ENCODE peak calls at places on chromosomes 6 and 20, in nine cellular contexts. One of them, this sample, is unnamed.

GRCh38 chr6:170027111-170028043 is 263.5 kb downstream of the DLL1 start:
- DNase-seq in CD8-positive, alpha-beta T cell: no peak
- DNase-seq in Karpas-422: no peak
- DNase-seq in Panc1: no peak
- DNase-seq in psoas muscle: no peak
- DNase-seq in stomach: peak; percentile 4
- DNase-seq in lung: no peak
- DNase-seq in tibial nerve: no peak
- DNase-seq in OCI-LY7: no peak
- DNase-seq in this sample: peak; percentile 52

GRCh38 chr20:60237981-60238380 is 279.8 kb downstream of the CDH26 start:
- DNase-seq in Karpas-422: no peak
- DNase-seq in lung: no peak
- DNase-seq in stomach: no peak
- DNase-seq in psoas muscle: no peak
- DNase-seq in tibial nerve: no peak
- DNase-seq in CD8-positive, alpha-beta T cell: no peak
- DNase-seq in Panc1: no peak
- DNase-seq in OCI-LY7: no peak
- DNase-seq in this sample: no peak

GRCh38 chr6:135025175-135025574 is 29.4 kb downstream of the HBS1L start:
- DNase-seq in lung: no peak
- DNase-seq in Karpas-422: no peak
- DNase-seq in Panc1: no peak
- DNase-seq in stomach: no peak
- DNase-seq in OCI-LY7: no peak
- DNase-seq in CD8-positive, alpha-beta T cell: no peak
- DNase-seq in psoas muscle: no peak
- DNase-seq in tibial nerve: no peak
- DNase-seq in this sample: no peak

GRCh38 chr20:24579475-24579874 is 110.0 kb downstream of the SYNDIG1 start:
- DNase-seq in Karpas-422: no peak
- DNase-seq in stomach: no peak
- DNase-seq in OCI-LY7: no peak
- DNase-seq in tibial nerve: no peak
- DNase-seq in CD8-positive, alpha-beta T cell: no peak
- DNase-seq in lung: no peak
- DNase-seq in Panc1: no peak
- DNase-seq in psoas muscle: no peak
- DNase-seq in this sample: no peak

GRCh38 chr6:73134588-73134987 is 90.7 kb downstream of the KHDC1L start:
- DNase-seq in OCI-LY7: peak; percentile 23
- DNase-seq in Panc1: no peak
- DNase-seq in CD8-positive, alpha-beta T cell: no peak
- DNase-seq in Karpas-422: peak; percentile 89
- DNase-seq in tibial nerve: no peak
- DNase-seq in psoas muscle: peak; percentile 75
- DNase-seq in stomach: no peak
- DNase-seq in lung: no peak
- DNase-seq in this sample: no peak

GRCh38 chr6:484086-484728 is 92.7 kb downstream of the IRF4 start:
- DNase-seq in Karpas-422: no peak
- DNase-seq in lung: no peak
- DNase-seq in tibial nerve: no peak
- DNase-seq in OCI-LY7: no peak
- DNase-seq in psoas muscle: no peak
- DNase-seq in stomach: no peak
- DNase-seq in CD8-positive, alpha-beta T cell: no peak
- DNase-seq in Panc1: no peak
- DNase-seq in this sample: no peak

GRCh38 chr20:47173596-47174216 is 182.8 kb downstream of the ZMYND8 start:
- DNase-seq in Panc1: no peak
- DNase-seq in OCI-LY7: no peak
- DNase-seq in psoas muscle: no peak
- DNase-seq in Karpas-422: no peak
- DNase-seq in CD8-positive, alpha-beta T cell: no peak
- DNase-seq in lung: no peak
- DNase-seq in tibial nerve: no peak
- DNase-seq in stomach: no peak
- DNase-seq in this sample: no peak

GRCh38 chr20:54093423-54094267 is 23.3 kb upstream of the BCAS1 start:
- DNase-seq in Karpas-422: no peak
- DNase-seq in Panc1: no peak
- DNase-seq in CD8-positive, alpha-beta T cell: no peak
- DNase-seq in tibial nerve: no peak
- DNase-seq in lung: no peak
- DNase-seq in psoas muscle: no peak
- DNase-seq in stomach: no peak
- DNase-seq in OCI-LY7: no peak
- DNase-seq in this sample: no peak

GRCh38 chr6:7086488-7086887 is 21.3 kb upstream of the RREB1 start:
- DNase-seq in stomach: peak; percentile 37
- DNase-seq in Panc1: no peak
- DNase-seq in Karpas-422: no peak
- DNase-seq in psoas muscle: peak; percentile 65
- DNase-seq in CD8-positive, alpha-beta T cell: peak; percentile 55
- DNase-seq in OCI-LY7: no peak
- DNase-seq in tibial nerve: no peak
- DNase-seq in lung: peak; percentile 30
- DNase-seq in this sample: no peak

GRCh38 chr20:15561707-15562106 is 1011.5 kb downstream of the KIF16B start:
- DNase-seq in lung: no peak
- DNase-seq in Panc1: no peak
- DNase-seq in OCI-LY7: no peak
- DNase-seq in psoas muscle: no peak
- DNase-seq in tibial nerve: no peak
- DNase-seq in stomach: no peak
- DNase-seq in Karpas-422: no peak
- DNase-seq in CD8-positive, alpha-beta T cell: no peak
- DNase-seq in this sample: no peak

GRCh38 chr20:9574182-9574581 is 59.8 kb downstream of the LAMP5 start:
- DNase-seq in tibial nerve: no peak
- DNase-seq in OCI-LY7: no peak
- DNase-seq in CD8-positive, alpha-beta T cell: no peak
- DNase-seq in psoas muscle: no peak
- DNase-seq in lung: no peak
- DNase-seq in Panc1: no peak
- DNase-seq in stomach: no peak
- DNase-seq in Karpas-422: no peak
- DNase-seq in this sample: no peak

GRCh38 chr6:23265270-23265669 is 695.9 kb downstream of the HDGFL1 start:
- DNase-seq in stomach: no peak
- DNase-seq in tibial nerve: no peak
- DNase-seq in CD8-positive, alpha-beta T cell: no peak
- DNase-seq in Panc1: no peak
- DNase-seq in lung: no peak
- DNase-seq in OCI-LY7: no peak
- DNase-seq in Karpas-422: no peak
- DNase-seq in psoas muscle: no peak
- DNase-seq in this sample: no peak

GRCh38 chr6:152268846-152269442 is 368.2 kb downstream of the SYNE1 start:
- DNase-seq in tibial nerve: no peak
- DNase-seq in stomach: no peak
- DNase-seq in lung: no peak
- DNase-seq in Karpas-422: no peak
- DNase-seq in OCI-LY7: no peak
- DNase-seq in psoas muscle: no peak
- DNase-seq in CD8-positive, alpha-beta T cell: no peak
- DNase-seq in Panc1: no peak
- DNase-seq in this sample: no peak

GRCh38 chr20:50931048-50931305 is 260 bp downstream of the ADNP start:
- DNase-seq in psoas muscle: no peak
- DNase-seq in OCI-LY7: no peak
- DNase-seq in lung: no peak
- DNase-seq in Panc1: no peak
- DNase-seq in CD8-positive, alpha-beta T cell: no peak
- DNase-seq in stomach: no peak
- DNase-seq in Karpas-422: no peak
- DNase-seq in tibial nerve: no peak
- DNase-seq in this sample: no peak

GRCh38 chr20:12166053-12166717 is 248.5 kb downstream of the BTBD3 start:
- DNase-seq in OCI-LY7: no peak
- DNase-seq in tibial nerve: no peak
- DNase-seq in Karpas-422: no peak
- DNase-seq in psoas muscle: no peak
- DNase-seq in stomach: no peak
- DNase-seq in lung: peak; percentile 36
- DNase-seq in CD8-positive, alpha-beta T cell: no peak
- DNase-seq in Panc1: no peak
- DNase-seq in this sample: peak; percentile 78

DNA sequence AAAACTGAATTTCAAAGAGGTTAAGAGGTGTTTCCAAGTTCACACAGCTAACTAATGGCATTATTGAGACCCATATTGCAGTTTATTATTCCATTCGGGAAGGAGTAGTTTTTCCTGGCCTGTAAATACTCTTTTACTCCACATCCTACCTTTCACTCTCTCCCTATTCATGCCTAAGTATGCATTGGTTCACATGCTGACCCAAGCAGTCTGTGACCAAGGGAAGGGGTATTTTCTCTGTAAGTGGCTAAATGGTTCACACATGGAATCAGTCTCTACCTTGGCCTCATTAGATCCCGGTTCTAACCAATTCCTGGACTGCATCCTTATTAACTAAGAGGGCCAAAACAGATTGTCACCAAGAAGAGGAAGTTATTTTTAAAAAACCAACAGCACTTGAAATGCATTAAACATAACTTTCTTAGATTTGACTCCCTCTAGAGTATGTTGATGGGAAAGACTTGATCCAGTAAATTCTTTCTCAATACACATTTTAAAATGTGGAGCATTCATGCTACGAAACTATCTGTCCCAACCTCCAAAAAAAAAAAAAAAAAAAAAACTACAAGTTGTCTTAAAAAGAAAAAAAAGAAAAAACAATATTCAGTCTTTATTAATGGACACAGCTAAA is 17.8 kb upstream of the RSPO3 start:
- DNase-seq in tibial nerve: no peak
- DNase-seq in psoas muscle: no peak
- DNase-seq in stomach: no peak
- DNase-seq in Panc1: no peak
- DNase-seq in OCI-LY7: no peak
- DNase-seq in CD8-positive, alpha-beta T cell: no peak
- DNase-seq in lung: no peak
- DNase-seq in Karpas-422: no peak
- DNase-seq in this sample: no peak
- H3K4me1 ChIP-seq in tibial nerve: no peaks in the 10 kb centered on the region
- H3K4me1 ChIP-seq in psoas muscle: no peaks in the 10 kb centered on the region
- H3K4me1 ChIP-seq in stomach: peaks cover 5% of the 10 kb centered on the region
- H3K4me1 ChIP-seq in Panc1: no peaks in the 10 kb centered on the region
- H3K4me1 ChIP-seq in OCI-LY7: no peaks in the 10 kb centered on the region
- H3K4me1 ChIP-seq in CD8-positive, alpha-beta T cell: no peaks in the 10 kb centered on the region
- H3K4me1 ChIP-seq in lung: no peaks in the 10 kb centered on the region
- H3K4me1 ChIP-seq in Karpas-422: no peaks in the 10 kb centered on the region
- H3K4me1 ChIP-seq in this sample: no peaks in the 10 kb centered on the region

DNA sequence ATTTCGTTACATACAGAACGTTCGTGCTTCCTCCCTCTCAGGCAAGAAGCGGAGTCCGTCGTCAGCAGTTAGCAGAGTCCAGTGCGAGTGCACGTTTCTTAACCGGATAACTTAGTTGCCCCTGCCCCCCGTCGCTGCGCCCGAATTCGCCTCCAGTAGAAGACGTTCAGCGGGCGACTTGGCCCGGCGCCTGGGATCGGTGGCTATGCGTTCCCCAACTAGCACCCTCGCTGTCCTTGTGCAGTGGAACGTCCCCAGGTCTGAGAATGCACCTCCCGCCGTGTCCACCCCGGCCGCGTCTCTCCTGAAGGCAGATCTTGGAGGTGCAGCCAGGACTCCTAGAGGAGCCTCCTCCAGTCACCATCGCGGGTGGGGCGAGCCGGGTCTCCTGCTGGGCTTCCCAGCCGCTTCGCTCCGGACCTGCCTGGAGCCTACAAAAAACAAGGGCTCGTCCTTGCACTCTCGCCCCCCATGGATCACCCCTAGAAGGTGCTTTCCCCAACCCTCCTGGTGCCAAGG is 890 bp upstream of the PCSK2 start:
- DNase-seq in Karpas-422: no peak
- DNase-seq in stomach: no peak
- DNase-seq in tibial nerve: no peak
- DNase-seq in OCI-LY7: no peak
- DNase-seq in CD8-positive, alpha-beta T cell: no peak
- DNase-seq in Panc1: no peak
- DNase-seq in psoas muscle: peak; percentile 34
- DNase-seq in lung: no peak
- DNase-seq in this sample: no peak
- H3K4me3 ChIP-seq in Karpas-422: no peak overlapping the region
- H3K4me3 ChIP-seq in stomach: peak overlapping the region; percentile 40
- H3K4me3 ChIP-seq in tibial nerve: peak overlapping the region; percentile 22
- H3K4me3 ChIP-seq in OCI-LY7: no peak overlapping the region
- H3K4me3 ChIP-seq in CD8-positive, alpha-beta T cell: no peak overlapping the region
- H3K4me3 ChIP-seq in Panc1: no peak overlapping the region
- H3K4me3 ChIP-seq in psoas muscle: peak overlapping the region; percentile 49
- H3K4me3 ChIP-seq in lung: no peak overlapping the region
- H3K4me3 ChIP-seq in this sample: peak overlapping the region; percentile 39

GRCh38 chr6:128508588-128509296 is 11.7 kb downstream of the PTPRK start:
- DNase-seq in psoas muscle: no peak
- DNase-seq in OCI-LY7: no peak
- DNase-seq in Panc1: peak; percentile 82
- DNase-seq in Karpas-422: no peak
- DNase-seq in lung: no peak
- DNase-seq in stomach: no peak
- DNase-seq in CD8-positive, alpha-beta T cell: no peak
- DNase-seq in tibial nerve: no peak
- DNase-seq in this sample: no peak
- H3K4me1 ChIP-seq in psoas muscle: peaks cover 8% of the 10 kb centered on the region
- H3K4me1 ChIP-seq in OCI-LY7: no peaks in the 10 kb centered on the region
- H3K4me1 ChIP-seq in Panc1: peaks cover 81% of the 10 kb centered on the region
- H3K4me1 ChIP-seq in Karpas-422: no peaks in the 10 kb centered on the region
- H3K4me1 ChIP-seq in lung: peaks cover 4% of the 10 kb centered on the region
- H3K4me1 ChIP-seq in stomach: peaks cover 99% of the 10 kb centered on the region
- H3K4me1 ChIP-seq in CD8-positive, alpha-beta T cell: no peaks in the 10 kb centered on the region
- H3K4me1 ChIP-seq in tibial nerve: no peaks in the 10 kb centered on the region
- H3K4me1 ChIP-seq in this sample: no peaks in the 10 kb centered on the region

GRCh38 chr6:36133148-36133547 is 2.8 kb downstream of the MAPK13 start:
- DNase-seq in psoas muscle: no peak
- DNase-seq in stomach: no peak
- DNase-seq in Karpas-422: no peak
- DNase-seq in lung: no peak
- DNase-seq in Panc1: no peak
- DNase-seq in tibial nerve: no peak
- DNase-seq in OCI-LY7: no peak
- DNase-seq in CD8-positive, alpha-beta T cell: peak; percentile 42
- DNase-seq in this sample: no peak

GRCh38 chr6:36132221-36132895 is 2.0 kb downstream of the MAPK13 start:
- DNase-seq in psoas muscle: no peak
- DNase-seq in Karpas-422: no peak
- DNase-seq in Panc1: no peak
- DNase-seq in OCI-LY7: no peak
- DNase-seq in CD8-positive, alpha-beta T cell: peak; percentile 44
- DNase-seq in stomach: no peak
- DNase-seq in tibial nerve: no peak
- DNase-seq in lung: no peak
- DNase-seq in this sample: no peak

GRCh38 chr6:36130672-36131516 is 581 bp downstream of the MAPK13 start:
- DNase-seq in tibial nerve: no peak
- DNase-seq in lung: peak; percentile 64
- DNase-seq in Karpas-422: no peak
- DNase-seq in CD8-positive, alpha-beta T cell: peak; percentile 73
- DNase-seq in stomach: peak; percentile 74
- DNase-seq in OCI-LY7: no peak
- DNase-seq in psoas muscle: peak; percentile 71
- DNase-seq in Panc1: no peak
- DNase-seq in this sample: no peak

GRCh38 chr6:36129889-36130671 is at the start of gene MAPK13:
- DNase-seq in Panc1: no peak
- DNase-seq in Karpas-422: peak; percentile 59
- DNase-seq in lung: no peak
- DNase-seq in psoas muscle: no peak
- DNase-seq in OCI-LY7: no peak
- DNase-seq in stomach: peak; percentile 66
- DNase-seq in tibial nerve: no peak
- DNase-seq in CD8-positive, alpha-beta T cell: peak; percentile 67
- DNase-seq in this sample: no peak

GRCh38 chr6:36131517-36132220 is 1.4 kb downstream of the MAPK13 start:
- DNase-seq in stomach: peak; percentile 71
- DNase-seq in CD8-positive, alpha-beta T cell: peak; percentile 57
- DNase-seq in tibial nerve: no peak
- DNase-seq in lung: peak; percentile 67
- DNase-seq in Panc1: no peak
- DNase-seq in OCI-LY7: peak; percentile 62
- DNase-seq in Karpas-422: peak; percentile 64
- DNase-seq in psoas muscle: no peak
- DNase-seq in this sample: peak; percentile 66
- H3K4me3 ChIP-seq in stomach: peak overlapping the region; percentile 54
- H3K4me3 ChIP-seq in CD8-positive, alpha-beta T cell: peak overlapping the region; percentile 89
- H3K4me3 ChIP-seq in tibial nerve: no peak overlapping the region
- H3K4me3 ChIP-seq in lung: no peak overlapping the region
- H3K4me3 ChIP-seq in Panc1: no peak overlapping the region
- H3K4me3 ChIP-seq in OCI-LY7: no peak overlapping the region
- H3K4me3 ChIP-seq in Karpas-422: peak overlapping the region; percentile 61
- H3K4me3 ChIP-seq in psoas muscle: peak overlapping the region; percentile 62
- H3K4me3 ChIP-seq in this sample: no peak overlapping the region